ENCODE peak calls at places on chromosomes 1 and 21, in four cellular contexts. V is progenitor cell of endocrine pancreas, C is GM23338, W is neural progenitor cell. Q is an unnamed sample.

GRCh38 chr1:63142001-63142400 is 180.4 kb upstream of the FOXD3 start:
- DNase-seq in V (no peak), C (no peak), W (no peak), Q (no peak)

GRCh38 chr21:24955275-24955961 is 651.9 kb downstream of the MRPL39 start:
- DNase-seq in V (no peak), C (no peak), W (no peak), Q (no peak)

GRCh38 chr1:62294211-62294610 is 25.0 kb downstream of the KANK4 start:
- DNase-seq in V (no peak), C (peak; percentile 66), W (peak; percentile 45), Q (no peak)

GRCh38 chr1:227532019-227532619 is 31.2 kb upstream of the ZNF678 start:
- DNase-seq in V (no peak), C (no peak), W (no peak), Q (no peak)

GRCh38 chr1:28921286-28921869 is 7.0 kb downstream of the EPB41 start:
- DNase-seq in V (no peak), C (no peak), W (no peak), Q (no peak)

GRCh38 chr1:11598461-11598860 is 55.8 kb downstream of the FBXO2 start:
- DNase-seq in V (no peak), C (no peak), W (no peak), Q (no peak)

GRCh38 chr1:4046836-4047461 is 146.9 kb upstream of the C1orf174 start:
- DNase-seq in V (no peak), C (no peak), W (no peak), Q (no peak)

GRCh38 chr1:167797005-167797404 is 75.2 kb downstream of the MPZL1 start:
- DNase-seq in V (no peak), C (peak; percentile 84), W (peak; percentile 46), Q (peak; percentile 49)

GRCh38 chr1:206679738-206680211 is 4.9 kb upstream of the MAPKAPK2 start:
- DNase-seq in V (no peak), C (no peak), W (no peak), Q (no peak)

GRCh38 chr21:43719748-43720538 is 1.0 kb downstream of the PDXK start:
- DNase-seq in V (no peak), C (no peak), W (peak; percentile 36), Q (no peak)

GRCh38 chr1:184973308-184974085 is 811 bp downstream of the NIBAN1 start:
- DNase-seq in V (no peak), C (peak; percentile 68), W (peak; percentile 56), Q (no peak)

GRCh38 chr1:9728451-9729295 is 77.1 kb downstream of the PIK3CD start:
- DNase-seq in V (no peak), C (no peak), W (no peak), Q (no peak)

GRCh38 chr1:108082741-108083562 is 117.2 kb downstream of the SLC25A24 start:
- DNase-seq in V (no peak), C (peak; percentile 18), W (peak; percentile 15), Q (no peak)

GRCh38 chr1:202207292-202207691 is 13.7 kb downstream of the LGR6 start:
- DNase-seq in V (no peak), C (peak; percentile 58), W (peak; percentile 45), Q (no peak)

GRCh38 chr1:208235983-208236761 is 8.0 kb downstream of the PLXNA2 start:
- DNase-seq in V (no peak), C (no peak), W (no peak), Q (no peak)

GRCh38 chr1:10835423-10836421 is 39.3 kb upstream of the CASZ1 start:
- DNase-seq in V (peak; percentile 80), C (peak; percentile 96), W (peak; percentile 98), Q (no peak)

GRCh38 chr1:36715797-36716196 is 233.1 kb upstream of the CSF3R start:
- DNase-seq in V (no peak), C (no peak), W (no peak), Q (no peak)

GRCh38 chr1:45583666-45584350 is at the start of gene NASP:
- DNase-seq in V (peak; percentile 88), C (peak; percentile 86), W (peak; percentile 92), Q (peak; percentile 91)

GRCh38 chr1:72186733-72187307 is 95.5 kb downstream of the NEGR1 start:
- DNase-seq in V (no peak), C (peak; percentile 35), W (no peak), Q (no peak)

GRCh38 chr1:203520315-203520714 is 26.4 kb downstream of the OPTC start:
- DNase-seq in V (no peak), C (no peak), W (no peak), Q (no peak)

GRCh38 chr1:90834354-90835171 is 117.5 kb upstream of the BARHL2 start:
- DNase-seq in V (no peak), C (no peak), W (peak; percentile 48), Q (no peak)

GRCh38 chr21:37193676-37194075 is 73.5 kb downstream of the VPS26C start:
- DNase-seq in V (no peak), C (no peak), W (no peak), Q (no peak)

GRCh38 chr1:228011721-228012311 is 5.0 kb downstream of the WNT3A start:
- DNase-seq in V (no peak), C (no peak), W (no peak), Q (no peak)

GRCh38 chr1:96634863-96635262 is 86.7 kb upstream of the PTBP2 start:
- DNase-seq in V (no peak), C (no peak), W (no peak), Q (no peak)

GRCh38 chr1:27605796-27606707 is 2.1 kb upstream of the AHDC1 start:
- DNase-seq in V (peak; percentile 45), C (peak; percentile 89), W (peak; percentile 88), Q (no peak)

GRCh38 chr1:244074559-244075171 is 23.6 kb downstream of the ZBTB18 start:
- DNase-seq in V (no peak), C (no peak), W (no peak), Q (no peak)

GRCh38 chr1:15153842-15154479 is 414 bp downstream of the TMEM51 start:
- DNase-seq in V (peak; percentile 57), C (peak; percentile 81), W (peak; percentile 88), Q (no peak)

GRCh38 chr1:36643391-36644270 is 160.9 kb upstream of the CSF3R start:
- DNase-seq in V (no peak), C (no peak), W (no peak), Q (no peak)

GRCh38 chr1:9413877-9414213 is 121.2 kb downstream of the SPSB1 start:
- DNase-seq in V (no peak), C (no peak), W (no peak), Q (no peak)

GRCh38 chr1:183239220-183239742 is 53.2 kb downstream of the LAMC2 start:
- DNase-seq in V (no peak), C (no peak), W (no peak), Q (no peak)

GRCh38 chr1:203638076-203638475 is 11.4 kb downstream of the ATP2B4 start:
- DNase-seq in V (no peak), C (no peak), W (no peak), Q (no peak)

GRCh38 chr1:225329041-225329440 is 98.8 kb downstream of the LBR start:
- DNase-seq in V (no peak), C (no peak), W (no peak), Q (no peak)

GRCh38 chr1:52551476-52552235 is 1.2 kb downstream of the TUT4 start:
- DNase-seq in V (no peak), C (peak; percentile 39), W (peak; percentile 48), Q (no peak)

GRCh38 chr21:45423201-45423955 is 18.4 kb downstream of the COL18A1 start:
- DNase-seq in V (no peak), C (no peak), W (no peak), Q (no peak)

GRCh38 chr1:234535763-234536515 is 57.0 kb upstream of the TARBP1 start:
- DNase-seq in V (no peak), C (no peak), W (peak; percentile 61), Q (no peak)

GRCh38 chr1:224245188-224245587 is 62.1 kb downstream of the DEGS1 start:
- DNase-seq in V (no peak), C (no peak), W (no peak), Q (no peak)

GRCh38 chr1:213244664-213245091 is 193.6 kb downstream of the RPS6KC1 start:
- DNase-seq in V (peak; percentile 22), C (peak; percentile 73), W (peak; percentile 68), Q (no peak)

GRCh38 chr1:156586892-156587477 is 4.6 kb upstream of the NAXE start:
- DNase-seq in V (no peak), C (no peak), W (no peak), Q (no peak)

GRCh38 chr1:31861346-31861745 is 45.5 kb upstream of the SPOCD1 start:
- DNase-seq in V (no peak), C (no peak), W (no peak), Q (no peak)
- TF ChIP-seq CTCF in V (no peak), C (no peak), W (no peak), Q (no peak)

DNA sequence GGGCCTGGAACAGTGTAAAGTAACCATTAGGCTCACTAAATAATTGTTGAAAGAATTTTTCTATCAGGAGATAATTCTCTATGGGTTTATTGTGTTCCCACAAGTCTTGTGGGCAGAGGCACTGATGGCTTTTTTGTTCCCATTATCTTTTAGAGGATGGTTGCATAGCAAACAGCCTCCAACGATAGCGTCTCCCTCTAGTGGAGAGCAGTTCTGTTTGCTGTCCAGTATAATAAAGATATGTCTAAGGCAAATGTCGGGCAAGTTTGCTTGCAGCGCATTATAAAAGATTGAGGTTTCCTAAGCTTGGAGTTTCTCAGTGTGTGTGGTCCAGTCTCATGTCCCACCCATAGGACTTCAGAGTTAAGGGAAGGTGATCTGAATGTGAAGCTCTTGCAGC is 1.3 kb upstream of the SLC6A17 start:
- DNase-seq in V (no peak), C (peak; percentile 56), W (peak; percentile 34), Q (no peak)
- TF ChIP-seq CTCF in V (peak; percentile 33), C (peak; percentile 72), W (peak; percentile 55), Q (no peak)

DNA sequence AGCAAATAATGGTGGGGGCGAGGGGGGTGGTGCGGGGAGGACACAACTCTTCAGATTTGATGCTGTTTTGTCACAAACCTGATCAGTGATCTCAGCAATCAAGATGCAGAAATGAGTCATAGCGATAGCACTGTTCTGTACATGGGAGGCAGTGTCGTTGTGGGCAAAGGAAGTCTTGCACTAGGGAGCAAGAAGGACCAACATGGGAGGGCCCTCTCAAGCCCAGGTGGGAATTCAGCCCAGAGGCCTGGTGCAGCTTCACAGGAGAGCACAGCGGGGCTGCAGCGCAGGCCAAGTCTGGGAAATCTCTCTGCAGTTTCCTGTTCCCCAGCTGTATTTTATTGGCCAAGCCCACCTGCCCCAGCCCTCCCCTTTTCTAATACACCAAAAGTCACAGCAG is 422.4 kb downstream of the PLPP3 start:
- DNase-seq in V (no peak), C (peak; percentile 21), W (no peak), Q (no peak)
- TF ChIP-seq CTCF in V (no peak), C (no peak), W (no peak), Q (no peak)

GRCh38 chr1:150810958-150811676 is 3.1 kb upstream of the CTSK start:
- DNase-seq in V (no peak), C (no peak), W (no peak), Q (no peak)
- TF ChIP-seq CTCF in V (no peak), C (no peak), W (no peak), Q (no peak)

DNA sequence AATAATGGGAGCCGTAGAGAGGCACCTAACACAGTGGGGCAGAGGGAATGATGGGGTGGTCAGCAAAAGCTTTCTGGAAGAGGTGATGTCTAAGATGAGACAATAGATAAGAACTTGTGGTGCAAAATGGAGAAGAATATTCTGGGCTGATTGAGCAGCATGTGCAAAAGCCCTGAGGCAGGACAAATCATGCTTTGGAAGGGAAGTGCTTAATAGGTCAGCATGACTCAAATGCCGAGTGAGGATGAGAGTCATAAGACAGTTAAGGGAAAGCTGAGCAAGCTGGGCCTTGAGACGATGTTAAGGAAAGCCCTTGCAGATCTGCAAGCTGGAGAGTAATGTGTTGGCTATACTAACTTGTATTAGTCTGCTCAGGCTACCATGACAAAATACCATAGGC is 37.3 kb upstream of the ASB17 start:
- DNase-seq in V (no peak), C (no peak), W (no peak), Q (no peak)
- TF ChIP-seq CTCF in V (no peak), C (no peak), W (no peak), Q (no peak)